ENCODE peak calls at places on chromosomes 1 and 21, in seven cellular contexts. P is fibroblast of pulmonary artery, H is K562, A is nephron progenitor cell, N is HFFc6, D is PC-3, J is mammary epithelial cell. X is an unnamed sample.

GRCh38 chr1:209633335-209633997 is 18.8 kb downstream of the LAMB3 start:
- DNase-seq in N (peak; percentile 59), H (no peak), J (no peak), D (peak; percentile 40), A (no peak), P (no peak), X (no peak)

GRCh38 chr21:46061063-46061462 is 36.8 kb upstream of the COL6A2 start:
- DNase-seq in N (no peak), D (no peak), A (no peak), P (no peak), H (no peak), J (no peak), X (no peak)

GRCh38 chr1:62271932-62272728 is 47.1 kb downstream of the KANK4 start:
- DNase-seq in D (no peak), H (no peak), N (peak; percentile 8), P (no peak), J (no peak), A (no peak), X (no peak)

GRCh38 chr1:17696417-17697301 is 58.5 kb upstream of the ACTL8 start:
- DNase-seq in P (peak; percentile 88), J (peak; percentile 27), A (peak; percentile 52), D (peak; percentile 60), N (peak; percentile 79), H (peak; percentile 23), X (peak; percentile 86)

GRCh38 chr1:84892657-84893618 is at the start of gene LPAR3:
- DNase-seq in D (peak; percentile 69), J (peak; percentile 35), A (peak; percentile 80), N (no peak), H (peak; percentile 13), P (peak; percentile 25), X (peak; percentile 92)

GRCh38 chr1:24441480-24441879 is 25.9 kb downstream of the NIPAL3 start:
- DNase-seq in J (no peak), P (no peak), N (no peak), A (no peak), D (no peak), H (no peak), X (no peak)

GRCh38 chr1:19463204-19463803 is 22.0 kb downstream of the CAPZB start:
- DNase-seq in A (no peak), J (no peak), D (no peak), H (no peak), N (no peak), P (no peak), X (peak; percentile 39)

GRCh38 chr1:154502066-154502741 is at the start of the genes SHE and TDRD10:
- DNase-seq in N (no peak), H (no peak), P (no peak), D (no peak), A (peak; percentile 64), J (no peak), X (peak; percentile 70)

GRCh38 chr21:15967661-15968060 is 237.9 kb downstream of the USP25 start:
- DNase-seq in N (peak; percentile 4), H (no peak), A (no peak), D (peak; percentile 40), J (peak; percentile 17), P (no peak), X (no peak)

GRCh38 chr1:192609110-192610079 is 26.6 kb upstream of the RGS13 start:
- DNase-seq in J (no peak), A (no peak), D (no peak), N (no peak), H (no peak), P (no peak), X (no peak)

GRCh38 chr1:234214129-234214910 is 158.9 kb upstream of the COA6 start:
- DNase-seq in P (no peak), J (peak; percentile 58), H (no peak), N (no peak), A (peak; percentile 66), D (peak; percentile 54), X (peak; percentile 87)

GRCh38 chr1:46064708-46065107 is 67.7 kb downstream of the PIK3R3 start:
- DNase-seq in N (no peak), J (no peak), A (no peak), D (no peak), P (no peak), H (no peak), X (no peak)

GRCh38 chr1:207872655-207873054 is 38.3 kb downstream of the CD34 start:
- DNase-seq in A (no peak), J (no peak), H (no peak), P (no peak), D (no peak), N (no peak), X (no peak)

GRCh38 chr1:204513117-204513716 is 3.0 kb upstream of the MDM4 start:
- DNase-seq in J (no peak), D (no peak), A (no peak), N (no peak), P (no peak), H (no peak), X (no peak)

GRCh38 chr1:71298633-71299032 is 217.8 kb upstream of the ZRANB2 start:
- DNase-seq in J (peak; percentile 21), A (no peak), D (no peak), H (no peak), N (no peak), P (peak; percentile 35), X (no peak)

GRCh38 chr1:40622936-40623629 is 42.4 kb downstream of the RIMS3 start:
- DNase-seq in J (no peak), A (no peak), H (no peak), N (no peak), P (no peak), D (no peak), X (no peak)

GRCh38 chr1:45018599-45019230 is 6.7 kb downstream of the UROD start:
- DNase-seq in A (peak; percentile 63), H (peak; percentile 57), P (peak; percentile 72), N (peak; percentile 49), D (peak; percentile 87), J (peak; percentile 70), X (peak; percentile 90)

GRCh38 chr1:16971330-16972209 is 8.8 kb downstream of the MFAP2 start:
- DNase-seq in A (peak; percentile 45), H (peak; percentile 65), D (no peak), J (no peak), N (peak; percentile 58), P (no peak), X (peak; percentile 83)

GRCh38 chr1:24632776-24633175 is 10.3 kb upstream of the SRRM1 start:
- DNase-seq in D (no peak), A (no peak), P (no peak), N (no peak), J (no peak), H (no peak), X (no peak)

GRCh38 chr1:39564941-39565340 is 11.6 kb downstream of the PABPC4 start:
- DNase-seq in J (no peak), P (no peak), A (no peak), N (no peak), H (no peak), D (no peak), X (no peak)

GRCh38 chr1:172781513-172782140 is 122.7 kb downstream of the FASLG start:
- DNase-seq in J (no peak), A (no peak), H (no peak), P (peak; percentile 4), N (no peak), D (no peak), X (no peak)

GRCh38 chr1:182002570-182002969 is 58.9 kb downstream of the ZNF648 start:
- DNase-seq in P (no peak), N (no peak), H (no peak), D (no peak), J (no peak), A (no peak), X (no peak)

GRCh38 chr1:182003953-182004586 is 57.4 kb downstream of the ZNF648 start:
- DNase-seq in H (no peak), J (no peak), A (no peak), P (no peak), D (no peak), N (no peak), X (peak; percentile 72)

GRCh38 chr1:182003025-182003725 is 58.3 kb downstream of the ZNF648 start:
- DNase-seq in A (no peak), P (no peak), J (no peak), N (no peak), D (no peak), H (no peak), X (no peak)

GRCh38 chr1:181998858-181999257 is 62.7 kb downstream of the ZNF648 start:
- DNase-seq in J (no peak), H (no peak), D (no peak), N (no peak), P (no peak), A (no peak), X (no peak)

GRCh38 chr1:182004601-182005000 is 56.9 kb downstream of the ZNF648 start:
- DNase-seq in A (no peak), H (no peak), D (no peak), P (no peak), J (no peak), N (no peak), X (no peak)
- TF ChIP-seq CTCF in A (no peak), H (no peak), D (no peak), P (no peak), J (no peak), N (no peak), X (peak; percentile 8)

GRCh38 chr1:43367904-43368645 is at the start of gene ELOVL1:
- DNase-seq in P (peak; percentile 83), J (peak; percentile 84), H (peak; percentile 98), D (peak; percentile 90), N (peak; percentile 84), A (peak; percentile 95), X (peak; percentile 96)

GRCh38 chr1:43368646-43369020 is 822 bp upstream of the ELOVL1 start:
- DNase-seq in D (no peak), J (no peak), N (no peak), H (no peak), P (no peak), A (no peak), X (no peak)

GRCh38 chr1:43366179-43366578 is 1.6 kb downstream of the ELOVL1 start:
- DNase-seq in P (no peak), H (peak; percentile 50), J (peak; percentile 56), A (no peak), N (no peak), D (peak; percentile 77), X (peak; percentile 80)

GRCh38 chr1:43366601-43367025 is 1.2 kb downstream of the ELOVL1 start:
- DNase-seq in P (no peak), H (peak; percentile 47), J (peak; percentile 22), D (peak; percentile 51), A (no peak), N (no peak), X (peak; percentile 65)

GRCh38 chr1:43367026-43367903 is 546 bp downstream of the ELOVL1 start:
- DNase-seq in N (no peak), H (peak; percentile 87), D (peak; percentile 75), J (peak; percentile 80), P (no peak), A (peak; percentile 31), X (no peak)
- TF ChIP-seq CTCF in N (no peak), H (no peak), D (no peak), J (no peak), P (no peak), A (no peak), X (no peak)

GRCh38 chr1:109877320-109877771 is 33.3 kb upstream of the CSF1 start:
- DNase-seq in J (peak; percentile 69), A (peak; percentile 67), P (peak; percentile 95), H (peak; percentile 51), D (no peak), N (peak; percentile 96), X (peak; percentile 92)
- TF ChIP-seq CTCF in J (no peak), A (no peak), P (peak; percentile 34), H (peak; percentile 74), D (no peak), N (peak; percentile 73), X (peak; percentile 67)

DNA sequence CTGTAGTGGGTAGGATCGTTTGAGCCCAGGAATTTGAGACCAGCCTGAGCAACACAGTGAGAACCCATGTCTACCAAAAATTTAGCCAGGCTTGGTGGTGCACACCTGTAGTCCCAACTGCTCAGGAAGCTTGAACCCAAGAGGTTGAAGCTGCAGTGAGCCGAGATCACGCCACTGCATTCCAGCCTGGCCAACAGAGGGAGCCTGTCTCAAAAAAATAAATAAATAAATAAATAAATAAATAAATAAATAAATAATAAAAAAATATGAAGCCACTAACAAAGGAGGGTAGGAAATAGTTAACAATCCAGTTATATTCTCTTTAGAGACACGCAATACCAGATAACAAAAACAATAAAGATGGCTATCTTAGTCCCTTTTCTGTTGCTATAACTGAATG is 11.9 kb upstream of the CBR3 start:
- DNase-seq in D (no peak), J (no peak), N (no peak), H (no peak), P (no peak), A (no peak), X (no peak)
- TF ChIP-seq CTCF in D (peak; percentile 34), J (no peak), N (peak; percentile 78), H (peak; percentile 33), P (peak; percentile 47), A (peak; percentile 33), X (peak; percentile 69)

X was measured in endodermal cell.